ENCODE peak calls at places on chromosomes 3 and 15, in eight cellular contexts. D, J, B, U, S, K, N and E are unnamed samples.

GRCh38 chr15:39142500-39142899 is 438.4 kb upstream of the THBS1 start:
- DNase-seq in U (no peak), J (no peak), S (no peak), B (no peak), D (no peak), K (no peak), N (no peak), E (no peak)

GRCh38 chr3:15051531-15051930 is 13.6 kb downstream of the MRPS25 start:
- DNase-seq in K (peak), U (peak), S (no peak), J (peak), N (no peak), D (no peak), B (no peak), E (no peak)

GRCh38 chr3:71438004-71438685 is 145.4 kb downstream of the FOXP1 start:
- DNase-seq in K (no peak), N (no peak), B (no peak), D (no peak), J (no peak), U (no peak), S (no peak), E (no peak)

GRCh38 chr3:130276203-130276803 is 69.2 kb upstream of the COL6A5 start:
- DNase-seq in J (peak), N (peak), S (no peak), B (no peak), D (no peak), U (peak), K (no peak), E (peak)

GRCh38 chr3:150727653-150728502 is 24.2 kb upstream of the ERICH6 start:
- DNase-seq in U (no peak), K (no peak), J (no peak), D (peak), N (no peak), B (no peak), S (no peak), E (no peak)

GRCh38 chr3:139561959-139562676 is 22.6 kb upstream of the RBP1 start:
- DNase-seq in J (peak), B (no peak), U (peak), D (no peak), S (no peak), K (no peak), N (no peak), E (no peak)

GRCh38 chr15:51907136-51907862 is 64.3 kb downstream of the LEO1 start:
- DNase-seq in S (no peak), N (no peak), U (peak), K (no peak), D (no peak), J (peak), B (no peak), E (peak)

GRCh38 chr3:114221165-114221880 is 16.1 kb downstream of the ZNF80 start:
- DNase-seq in U (no peak), J (no peak), N (no peak), B (no peak), S (no peak), D (no peak), K (no peak), E (no peak)

GRCh38 chr3:47890832-47891620 is 88.1 kb downstream of the DHX30 start:
- DNase-seq in D (peak), K (no peak), U (no peak), J (no peak), N (no peak), B (no peak), S (peak), E (no peak)

GRCh38 chr3:192275741-192276355 is 451.5 kb downstream of the FGF12 start:
- DNase-seq in U (no peak), D (no peak), J (no peak), B (no peak), K (no peak), S (no peak), N (no peak), E (peak)

GRCh38 chr3:13016083-13016725 is 57.0 kb downstream of the IQSEC1 start:
- DNase-seq in S (no peak), B (peak), N (no peak), J (peak), K (peak), D (peak), U (no peak), E (no peak)

GRCh38 chr3:66113542-66113941 is 74.8 kb upstream of the MAGI1 start:
- DNase-seq in D (no peak), B (no peak), N (no peak), S (no peak), K (no peak), U (no peak), J (no peak), E (no peak)

GRCh38 chr3:110644203-110644602 is 427.4 kb upstream of the NECTIN3 start:
- DNase-seq in D (no peak), J (no peak), B (no peak), K (no peak), S (no peak), N (no peak), U (no peak), E (no peak)

GRCh38 chr3:138172625-138173024 is 2.1 kb downstream of the DBR1 start:
- DNase-seq in N (no peak), S (no peak), B (no peak), K (no peak), U (no peak), J (no peak), D (no peak), E (no peak)

GRCh38 chr15:99019558-99020540 is 12.3 kb upstream of the PGPEP1L start:
- DNase-seq in J (no peak), S (no peak), D (no peak), K (no peak), B (no peak), U (peak), N (no peak), E (no peak)

GRCh38 chr15:49083471-49084284 is 37.4 kb upstream of the SECISBP2L start:
- DNase-seq in N (no peak), K (no peak), B (no peak), U (no peak), S (no peak), J (no peak), D (no peak), E (no peak)

GRCh38 chr3:9777695-9778023 is 7.9 kb upstream of the CAMK1 start:
- DNase-seq in B (no peak), D (no peak), N (no peak), U (no peak), J (no peak), K (no peak), S (no peak), E (no peak)

GRCh38 chr15:52234596-52235541 is 43.7 kb upstream of the GNB5 start:
- DNase-seq in U (no peak), J (no peak), K (no peak), D (no peak), B (no peak), S (no peak), N (no peak), E (no peak)

GRCh38 chr3:16487506-16488175 is 25.9 kb downstream of the RFTN1 start:
- DNase-seq in B (no peak), D (no peak), J (no peak), N (no peak), S (no peak), K (no peak), U (no peak), E (no peak)

GRCh38 chr3:151816091-151816604 is 2.2 kb downstream of the AADAC start:
- DNase-seq in D (no peak), N (no peak), U (peak), K (no peak), J (peak), S (peak), B (no peak), E (peak)

GRCh38 chr3:189317911-189318310 is 146.1 kb downstream of the TPRG1 start:
- DNase-seq in U (no peak), D (no peak), N (no peak), K (no peak), B (no peak), S (no peak), J (no peak), E (no peak)

GRCh38 chr3:42262525-42262924 is 3.5 kb downstream of the CCK start:
- DNase-seq in K (no peak), B (no peak), N (no peak), S (no peak), U (peak), D (no peak), J (no peak), E (peak)

GRCh38 chr3:29080967-29081366 is 199.9 kb upstream of the RBMS3 start:
- DNase-seq in U (peak), K (no peak), J (no peak), D (no peak), S (no peak), N (no peak), B (no peak), E (no peak)

GRCh38 chr3:131494706-131495105 is 8.1 kb downstream of the MRPL3 start:
- DNase-seq in J (no peak), K (no peak), S (no peak), U (no peak), D (no peak), N (no peak), B (no peak), E (no peak)

DNA sequence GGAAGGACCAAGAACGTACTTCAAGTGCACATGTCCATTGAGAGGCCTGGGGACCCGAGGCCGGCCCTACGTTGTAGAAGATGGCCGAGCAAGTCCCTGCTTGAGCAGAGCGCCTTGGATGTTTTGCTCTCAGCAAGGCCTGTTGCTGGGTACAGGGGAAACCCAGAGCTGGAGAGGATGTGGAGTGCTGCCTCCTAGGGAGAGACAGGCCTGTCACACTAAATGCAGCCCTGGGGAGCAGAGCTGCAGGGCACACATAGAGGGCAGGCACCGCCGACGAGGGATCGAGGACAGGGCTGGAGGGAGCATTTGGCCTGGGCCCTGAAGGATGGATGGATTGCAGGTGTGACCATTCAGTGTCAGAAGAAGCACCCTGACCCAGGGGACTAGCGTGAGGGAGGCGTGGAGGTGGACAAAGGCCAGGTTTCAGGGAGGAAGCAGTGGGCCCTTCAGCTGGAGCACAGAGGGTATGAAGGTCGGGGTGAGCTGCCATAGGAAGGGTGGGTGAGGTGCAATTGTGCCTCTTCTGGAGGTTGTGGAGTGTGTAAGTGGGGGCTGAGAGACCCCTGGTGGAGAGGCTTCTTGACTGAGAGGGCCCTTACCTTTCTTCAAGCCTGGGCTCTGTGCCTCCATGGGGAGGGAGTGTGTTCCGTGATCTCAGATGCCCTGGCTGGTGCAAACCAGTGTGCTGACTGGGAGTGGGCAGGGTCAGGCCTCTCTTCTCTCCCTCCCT is 142.4 kb downstream of the CHDH start:
- DNase-seq in S (no peak), N (no peak), U (no peak), J (no peak), B (no peak), K (no peak), D (no peak), E (no peak)
- H3K27ac ChIP-seq in S (no peak), N (no peak), U (no peak), J (no peak), B (no peak), K (no peak), D (no peak), E (no peak)

GRCh38 chr3:72802001-72802400 is 46.2 kb downstream of the SHQ1 start:
- DNase-seq in B (no peak), D (no peak), K (no peak), U (no peak), S (no peak), N (no peak), J (no peak), E (no peak)

GRCh38 chr3:72794079-72794478 is 54.2 kb downstream of the SHQ1 start:
- DNase-seq in N (no peak), K (no peak), J (no peak), S (no peak), D (no peak), B (no peak), U (no peak), E (no peak)

GRCh38 chr3:72800869-72801268 is 47.4 kb downstream of the SHQ1 start:
- DNase-seq in U (peak), K (no peak), B (no peak), N (no peak), J (no peak), S (no peak), D (no peak), E (no peak)

GRCh38 chr3:72797773-72798543 is 50.3 kb downstream of the SHQ1 start:
- DNase-seq in U (no peak), K (no peak), B (no peak), S (no peak), J (no peak), N (no peak), D (no peak), E (no peak)

GRCh38 chr3:72798552-72799195 is 49.6 kb downstream of the SHQ1 start:
- DNase-seq in N (no peak), B (no peak), D (no peak), U (no peak), S (no peak), J (no peak), K (no peak), E (no peak)
- H3K27ac ChIP-seq in N (no peak), B (no peak), D (no peak), U (no peak), S (no peak), J (no peak), K (no peak), E (no peak)

GRCh38 chr15:89900849-89901248 is 7.1 kb upstream of the AP3S2 start:
- DNase-seq in U (no peak), S (no peak), D (no peak), K (no peak), J (no peak), N (no peak), B (no peak), E (no peak)

GRCh38 chr15:89898628-89899302 is 5.0 kb upstream of the AP3S2 start:
- DNase-seq in N (peak), B (no peak), J (peak), U (peak), D (no peak), S (no peak), K (no peak), E (no peak)

GRCh38 chr15:89898146-89898545 is 4.4 kb upstream of the AP3S2 start:
- DNase-seq in N (no peak), B (no peak), J (no peak), D (no peak), K (no peak), U (no peak), S (no peak), E (no peak)

GRCh38 chr15:89899951-89900567 is 6.3 kb upstream of the AP3S2 start:
- DNase-seq in S (no peak), U (no peak), J (no peak), N (no peak), B (no peak), D (no peak), K (no peak), E (no peak)

GRCh38 chr15:89899303-89899946 is 5.6 kb upstream of the AP3S2 start:
- DNase-seq in J (no peak), D (no peak), S (no peak), K (no peak), B (no peak), U (no peak), N (peak), E (no peak)
- H3K27ac ChIP-seq in J (no peak), D (no peak), S (no peak), K (no peak), B (no peak), U (no peak), N (no peak), E (no peak)

GRCh38 chr3:61822588-61822987 is 261.2 kb downstream of the PTPRG start:
- DNase-seq in K (no peak), D (no peak), S (no peak), J (no peak), N (no peak), U (no peak), B (no peak), E (no peak)
- H3K27ac ChIP-seq in K (no peak), D (peak), S (peak), J (no peak), N (no peak), U (no peak), B (no peak), E (no peak)

GRCh38 chr15:35519536-35520149 is 26.3 kb downstream of the DPH6 start:
- DNase-seq in D (no peak), N (no peak), S (no peak), K (no peak), B (no peak), J (no peak), U (peak), E (no peak)

GRCh38 chr15:35522061-35522460 is 23.9 kb downstream of the DPH6 start:
- DNase-seq in B (no peak), J (peak), K (no peak), N (no peak), S (no peak), D (no peak), U (no peak), E (no peak)
- H3K27ac ChIP-seq in B (no peak), J (no peak), K (no peak), N (no peak), S (peak), D (no peak), U (no peak), E (no peak)